ENCODE peak calls at places on chromosomes 3 and 15, in eight cellular contexts. One of them, this sample, is unnamed.

GRCh38 chr15:52709172-52709979 is 30.2 kb upstream of the ATOSA start:
- DNase-seq in dorsolateral prefrontal cortex: no peak
- DNase-seq in sigmoid colon: no peak
- DNase-seq in OCI-LY7: peak
- DNase-seq in BE2C: peak
- DNase-seq in heart left ventricle: no peak
- DNase-seq in cardiac muscle cell: no peak
- DNase-seq in Panc1: no peak
- DNase-seq in this sample: no peak

GRCh38 chr15:88580532-88580931 is 34.1 kb upstream of the DET1 start:
- DNase-seq in dorsolateral prefrontal cortex: no peak
- DNase-seq in sigmoid colon: no peak
- DNase-seq in OCI-LY7: no peak
- DNase-seq in BE2C: peak
- DNase-seq in heart left ventricle: no peak
- DNase-seq in cardiac muscle cell: no peak
- DNase-seq in Panc1: no peak
- DNase-seq in this sample: no peak

GRCh38 chr3:76756578-76756977 is 283.3 kb upstream of the ROBO2 start:
- DNase-seq in dorsolateral prefrontal cortex: no peak
- DNase-seq in sigmoid colon: no peak
- DNase-seq in OCI-LY7: no peak
- DNase-seq in BE2C: no peak
- DNase-seq in heart left ventricle: no peak
- DNase-seq in cardiac muscle cell: no peak
- DNase-seq in Panc1: no peak
- DNase-seq in this sample: no peak

GRCh38 chr15:38589502-38589901 is 24.9 kb upstream of the RASGRP1 start:
- DNase-seq in dorsolateral prefrontal cortex: no peak
- DNase-seq in sigmoid colon: no peak
- DNase-seq in OCI-LY7: no peak
- DNase-seq in BE2C: no peak
- DNase-seq in heart left ventricle: no peak
- DNase-seq in cardiac muscle cell: peak
- DNase-seq in Panc1: no peak
- DNase-seq in this sample: no peak

GRCh38 chr3:52153389-52154096 is 680 bp downstream of the POC1A start:
- DNase-seq in dorsolateral prefrontal cortex: no peak
- DNase-seq in sigmoid colon: no peak
- DNase-seq in OCI-LY7: peak
- DNase-seq in BE2C: no peak
- DNase-seq in heart left ventricle: no peak
- DNase-seq in cardiac muscle cell: peak
- DNase-seq in Panc1: no peak
- DNase-seq in this sample: no peak

GRCh38 chr3:127226946-127227842 is 34.3 kb downstream of the PRR23E start:
- DNase-seq in dorsolateral prefrontal cortex: no peak
- DNase-seq in sigmoid colon: no peak
- DNase-seq in OCI-LY7: no peak
- DNase-seq in BE2C: no peak
- DNase-seq in heart left ventricle: no peak
- DNase-seq in cardiac muscle cell: peak
- DNase-seq in Panc1: no peak
- DNase-seq in this sample: no peak

GRCh38 chr3:122944671-122945151 is 82.9 kb downstream of the SEMA5B start:
- DNase-seq in dorsolateral prefrontal cortex: no peak
- DNase-seq in sigmoid colon: no peak
- DNase-seq in OCI-LY7: no peak
- DNase-seq in BE2C: peak
- DNase-seq in heart left ventricle: no peak
- DNase-seq in cardiac muscle cell: peak
- DNase-seq in Panc1: no peak
- DNase-seq in this sample: no peak

GRCh38 chr3:154018100-154018696 is 103.0 kb upstream of the ARHGEF26 start:
- DNase-seq in dorsolateral prefrontal cortex: no peak
- DNase-seq in sigmoid colon: no peak
- DNase-seq in OCI-LY7: peak
- DNase-seq in BE2C: peak
- DNase-seq in heart left ventricle: no peak
- DNase-seq in cardiac muscle cell: peak
- DNase-seq in Panc1: no peak
- DNase-seq in this sample: no peak

GRCh38 chr15:89707577-89707976 is 17.0 kb downstream of the WDR93 start:
- DNase-seq in dorsolateral prefrontal cortex: no peak
- DNase-seq in sigmoid colon: no peak
- DNase-seq in OCI-LY7: no peak
- DNase-seq in BE2C: no peak
- DNase-seq in heart left ventricle: no peak
- DNase-seq in cardiac muscle cell: no peak
- DNase-seq in Panc1: no peak
- DNase-seq in this sample: no peak

GRCh38 chr15:46151786-46152185 is 517.0 kb downstream of the SQOR start:
- DNase-seq in dorsolateral prefrontal cortex: no peak
- DNase-seq in sigmoid colon: no peak
- DNase-seq in OCI-LY7: no peak
- DNase-seq in BE2C: no peak
- DNase-seq in heart left ventricle: no peak
- DNase-seq in cardiac muscle cell: no peak
- DNase-seq in Panc1: no peak
- DNase-seq in this sample: no peak

GRCh38 chr15:70344666-70345065 is 246.9 kb upstream of the TLE3 start:
- DNase-seq in dorsolateral prefrontal cortex: no peak
- DNase-seq in sigmoid colon: no peak
- DNase-seq in OCI-LY7: no peak
- DNase-seq in BE2C: no peak
- DNase-seq in heart left ventricle: no peak
- DNase-seq in cardiac muscle cell: no peak
- DNase-seq in Panc1: no peak
- DNase-seq in this sample: no peak

GRCh38 chr3:133384331-133385027 is 15.4 kb upstream of the BFSP2 start:
- DNase-seq in dorsolateral prefrontal cortex: peak
- DNase-seq in sigmoid colon: no peak
- DNase-seq in OCI-LY7: peak
- DNase-seq in BE2C: peak
- DNase-seq in heart left ventricle: peak
- DNase-seq in cardiac muscle cell: peak
- DNase-seq in Panc1: peak
- DNase-seq in this sample: peak

GRCh38 chr15:39235084-39235795 is 345.6 kb upstream of the THBS1 start:
- DNase-seq in dorsolateral prefrontal cortex: no peak
- DNase-seq in sigmoid colon: no peak
- DNase-seq in OCI-LY7: no peak
- DNase-seq in BE2C: no peak
- DNase-seq in heart left ventricle: no peak
- DNase-seq in cardiac muscle cell: no peak
- DNase-seq in Panc1: no peak
- DNase-seq in this sample: no peak

GRCh38 chr3:48013288-48013980 is 2.8 kb downstream of the MAP4 start:
- DNase-seq in dorsolateral prefrontal cortex: no peak
- DNase-seq in sigmoid colon: peak
- DNase-seq in OCI-LY7: no peak
- DNase-seq in BE2C: peak
- DNase-seq in heart left ventricle: peak
- DNase-seq in cardiac muscle cell: peak
- DNase-seq in Panc1: no peak
- DNase-seq in this sample: peak

GRCh38 chr3:72820405-72820804 is 27.8 kb downstream of the SHQ1 start:
- DNase-seq in dorsolateral prefrontal cortex: no peak
- DNase-seq in sigmoid colon: no peak
- DNase-seq in OCI-LY7: no peak
- DNase-seq in BE2C: no peak
- DNase-seq in heart left ventricle: peak
- DNase-seq in cardiac muscle cell: peak
- DNase-seq in Panc1: no peak
- DNase-seq in this sample: peak

GRCh38 chr3:126926684-126927404 is 56.1 kb upstream of the PLXNA1 start:
- DNase-seq in dorsolateral prefrontal cortex: peak
- DNase-seq in sigmoid colon: peak
- DNase-seq in OCI-LY7: no peak
- DNase-seq in BE2C: peak
- DNase-seq in heart left ventricle: peak
- DNase-seq in cardiac muscle cell: peak
- DNase-seq in Panc1: peak
- DNase-seq in this sample: peak

GRCh38 chr3:44045476-44046275 is 196.0 kb upstream of the TOPAZ1 start:
- DNase-seq in dorsolateral prefrontal cortex: no peak
- DNase-seq in sigmoid colon: no peak
- DNase-seq in OCI-LY7: peak
- DNase-seq in BE2C: peak
- DNase-seq in heart left ventricle: no peak
- DNase-seq in cardiac muscle cell: no peak
- DNase-seq in Panc1: no peak
- DNase-seq in this sample: no peak

GRCh38 chr3:178880274-178880673 is 191.3 kb downstream of the ZMAT3 start:
- DNase-seq in dorsolateral prefrontal cortex: no peak
- DNase-seq in sigmoid colon: no peak
- DNase-seq in OCI-LY7: no peak
- DNase-seq in BE2C: no peak
- DNase-seq in heart left ventricle: no peak
- DNase-seq in cardiac muscle cell: no peak
- DNase-seq in Panc1: no peak
- DNase-seq in this sample: no peak

GRCh38 chr3:13712682-13713180 is 163.8 kb downstream of the FBLN2 start:
- DNase-seq in dorsolateral prefrontal cortex: no peak
- DNase-seq in sigmoid colon: no peak
- DNase-seq in OCI-LY7: no peak
- DNase-seq in BE2C: no peak
- DNase-seq in heart left ventricle: peak
- DNase-seq in cardiac muscle cell: no peak
- DNase-seq in Panc1: no peak
- DNase-seq in this sample: no peak

DNA sequence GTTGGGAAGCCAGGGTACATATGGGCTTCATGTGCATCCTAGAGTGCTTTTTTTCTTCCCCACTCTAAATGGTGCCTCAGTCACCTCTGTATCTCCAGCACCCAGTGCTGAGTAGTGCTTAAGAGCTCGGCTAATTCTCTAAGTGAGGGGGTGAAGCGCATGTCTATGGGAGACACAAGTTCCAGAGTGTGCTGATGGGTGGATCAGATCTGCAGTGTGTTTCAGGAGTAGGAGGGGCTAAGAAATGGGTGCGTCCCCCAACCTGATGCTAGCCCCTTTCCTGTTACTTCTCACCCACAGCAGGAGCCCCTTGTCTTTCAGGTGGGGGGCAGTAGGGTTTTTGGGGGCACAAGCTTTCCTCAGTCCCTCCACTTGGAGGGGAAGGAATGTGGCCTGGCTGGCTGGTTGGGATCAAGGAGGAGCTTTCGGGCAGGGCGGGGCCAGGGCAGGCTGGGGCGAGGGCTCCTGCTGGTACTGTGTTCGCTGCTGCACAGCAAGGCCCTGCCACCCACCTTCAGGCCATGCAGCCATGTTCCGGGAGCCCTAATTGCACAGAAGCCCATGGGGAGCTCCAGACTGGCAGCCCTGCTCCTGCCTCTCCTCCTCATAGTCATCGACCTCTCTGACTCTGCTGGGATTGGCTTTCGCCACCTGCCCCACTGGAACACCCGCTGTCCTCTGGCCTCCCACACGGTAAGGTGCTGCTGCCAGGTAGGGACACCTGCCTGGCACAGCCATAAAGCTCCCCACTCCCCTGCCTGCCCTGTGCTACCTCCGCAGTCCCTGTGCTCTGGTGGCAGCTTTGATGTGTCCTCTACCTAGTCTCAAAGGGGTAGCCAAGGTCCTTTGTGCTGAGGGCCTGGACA is at the start of gene IL17RE:
- DNase-seq in dorsolateral prefrontal cortex: no peak
- DNase-seq in sigmoid colon: no peak
- DNase-seq in OCI-LY7: no peak
- DNase-seq in BE2C: no peak
- DNase-seq in heart left ventricle: no peak
- DNase-seq in cardiac muscle cell: no peak
- DNase-seq in Panc1: no peak
- DNase-seq in this sample: no peak
- H3K4me3 ChIP-seq in dorsolateral prefrontal cortex: no peak
- H3K4me3 ChIP-seq in sigmoid colon: peak
- H3K4me3 ChIP-seq in OCI-LY7: no peak
- H3K4me3 ChIP-seq in BE2C: no peak
- H3K4me3 ChIP-seq in heart left ventricle: no peak
- H3K4me3 ChIP-seq in cardiac muscle cell: no peak
- H3K4me3 ChIP-seq in Panc1: no peak
- H3K4me3 ChIP-seq in this sample: no peak

DNA sequence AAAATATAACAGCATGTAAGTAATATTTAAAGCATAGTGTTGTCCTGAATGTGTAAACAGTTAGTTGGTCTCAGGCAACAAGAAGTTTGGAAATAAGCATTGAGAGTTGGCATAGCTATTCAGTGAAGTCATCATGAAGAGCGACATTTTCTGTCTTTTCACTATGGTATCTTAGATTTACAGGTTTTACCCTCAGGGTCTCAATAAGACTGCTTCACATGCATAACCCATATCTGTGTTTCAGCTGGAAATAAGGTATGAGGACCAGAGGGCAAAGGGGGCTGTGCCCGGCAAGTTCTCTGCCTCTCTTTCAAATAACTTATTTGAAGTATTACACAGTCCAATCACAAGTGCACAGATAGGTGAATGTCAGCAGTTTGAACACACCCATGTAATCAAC is 290.2 kb upstream of the CNTN3 start:
- DNase-seq in dorsolateral prefrontal cortex: no peak
- DNase-seq in sigmoid colon: no peak
- DNase-seq in OCI-LY7: no peak
- DNase-seq in BE2C: no peak
- DNase-seq in heart left ventricle: no peak
- DNase-seq in cardiac muscle cell: no peak
- DNase-seq in Panc1: no peak
- DNase-seq in this sample: no peak
- TF ChIP-seq CTCF in dorsolateral prefrontal cortex: no peak
- TF ChIP-seq CTCF in sigmoid colon: no peak
- TF ChIP-seq CTCF in OCI-LY7: no peak
- TF ChIP-seq CTCF in BE2C: no peak
- TF ChIP-seq CTCF in heart left ventricle: no peak
- TF ChIP-seq CTCF in cardiac muscle cell: no peak
- TF ChIP-seq CTCF in Panc1: no peak
- TF ChIP-seq CTCF in this sample: no peak

GRCh38 chr15:87496109-87496508 is 760.4 kb downstream of the NTRK3 start:
- DNase-seq in dorsolateral prefrontal cortex: no peak
- DNase-seq in sigmoid colon: no peak
- DNase-seq in OCI-LY7: no peak
- DNase-seq in BE2C: no peak
- DNase-seq in heart left ventricle: peak
- DNase-seq in cardiac muscle cell: no peak
- DNase-seq in Panc1: no peak
- DNase-seq in this sample: no peak
- H3K4me3 ChIP-seq in dorsolateral prefrontal cortex: no peak
- H3K4me3 ChIP-seq in sigmoid colon: no peak
- H3K4me3 ChIP-seq in OCI-LY7: no peak
- H3K4me3 ChIP-seq in BE2C: no peak
- H3K4me3 ChIP-seq in heart left ventricle: peak
- H3K4me3 ChIP-seq in cardiac muscle cell: no peak
- H3K4me3 ChIP-seq in Panc1: no peak
- H3K4me3 ChIP-seq in this sample: no peak

DNA sequence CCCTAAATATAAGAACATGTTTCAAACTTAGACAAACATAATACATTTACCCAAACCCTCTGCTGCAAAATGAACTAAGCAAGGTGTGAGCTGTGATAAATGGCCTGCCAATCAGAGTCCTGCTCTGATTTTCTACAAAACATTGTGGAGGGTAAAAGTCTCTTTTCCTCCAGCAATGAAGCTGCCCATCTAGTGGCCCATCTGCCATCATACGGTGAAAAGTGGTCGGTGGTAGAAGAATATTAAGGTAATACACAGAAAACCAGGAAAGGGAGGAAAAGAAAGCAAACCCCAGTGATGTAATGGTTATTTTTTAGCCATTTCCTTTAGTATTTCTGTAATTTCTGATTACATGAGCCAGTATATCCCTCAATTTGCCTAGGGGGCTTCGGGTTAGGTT is 838.1 kb downstream of the TBL1XR1 start:
- DNase-seq in dorsolateral prefrontal cortex: no peak
- DNase-seq in sigmoid colon: no peak
- DNase-seq in OCI-LY7: no peak
- DNase-seq in BE2C: no peak
- DNase-seq in heart left ventricle: no peak
- DNase-seq in cardiac muscle cell: no peak
- DNase-seq in Panc1: no peak
- DNase-seq in this sample: no peak
- TF ChIP-seq CTCF in dorsolateral prefrontal cortex: no peak
- TF ChIP-seq CTCF in sigmoid colon: no peak
- TF ChIP-seq CTCF in OCI-LY7: peak
- TF ChIP-seq CTCF in BE2C: no peak
- TF ChIP-seq CTCF in heart left ventricle: no peak
- TF ChIP-seq CTCF in cardiac muscle cell: no peak
- TF ChIP-seq CTCF in Panc1: no peak
- TF ChIP-seq CTCF in this sample: peak

This sample was measured in astrocyte of the cerebellum.